ENCODE peak calls at places on chromosomes 3 and 15, in four cellular contexts. N is colonic mucosa, X is EH, Z is GF-D8. M is an unnamed sample.

GRCh38 chr3:36900474-36901443 is 44.1 kb downstream of the TRANK1 start:
- DNase-seq in X (no peak), N (no peak), Z (no peak), M (no peak)

GRCh38 chr3:17995769-17996168 is 253.3 kb upstream of the TBC1D5 start:
- DNase-seq in N (no peak), X (peak), Z (no peak), M (no peak)

GRCh38 chr3:435969-436492 is 239.5 kb downstream of the CHL1 start:
- DNase-seq in Z (no peak), X (no peak), N (no peak), M (no peak)

GRCh38 chr3:98692787-98693473 is 70.2 kb upstream of the ST3GAL6 start:
- DNase-seq in X (no peak), Z (no peak), N (no peak), M (no peak)

GRCh38 chr3:76063019-76063418 is 277.7 kb upstream of the ZNF717 start:
- DNase-seq in X (peak), N (no peak), Z (no peak), M (peak)

GRCh38 chr15:56915888-56916287 is 2.6 kb upstream of the TCF12 start:
- DNase-seq in X (no peak), Z (no peak), N (no peak), M (no peak)

GRCh38 chr15:84082739-84083138 is 152.8 kb upstream of the GOLGA6L4 start:
- DNase-seq in N (no peak), X (no peak), Z (no peak), M (peak)

GRCh38 chr3:111831840-111832239 is 27.2 kb upstream of the PHLDB2 start:
- DNase-seq in N (no peak), Z (no peak), X (no peak), M (peak)

GRCh38 chr3:153273767-153274443 is 111.9 kb downstream of the RAP2B start:
- DNase-seq in N (no peak), X (peak), Z (no peak), M (no peak)

GRCh38 chr15:51780636-51781035 is 29.2 kb downstream of the TMOD2 start:
- DNase-seq in X (no peak), N (no peak), Z (no peak), M (peak)

GRCh38 chr3:171390531-171390930 is 69.7 kb downstream of the TNIK start:
- DNase-seq in X (no peak), Z (no peak), N (no peak), M (no peak)

GRCh38 chr3:72139316-72139715 is 354.4 kb upstream of the PROK2 start:
- DNase-seq in X (no peak), N (no peak), Z (no peak), M (no peak)